ENCODE peak calls at places on chromosomes 16 and 17, in six cellular contexts. E is GM20000, S is HFFc6, V is type B pancreatic cell, Q is tibial nerve, H is neural progenitor cell. D is an unnamed sample.

GRCh38 chr16:58426095-58426494 is 33.8 kb downstream of the GINS3 start:
- DNase-seq in E (peak; percentile 45), S (no peak), V (no peak), Q (no peak), H (no peak), D (no peak)

GRCh38 chr17:40678902-40679522 is 14.0 kb upstream of the KRT222 start:
- DNase-seq in E (no peak), S (no peak), V (no peak), Q (no peak), H (no peak), D (no peak)

GRCh38 chr17:50263293-50264262 is 10.7 kb upstream of the TMEM92 start:
- DNase-seq in E (no peak), S (no peak), V (no peak), Q (no peak), H (no peak), D (peak; percentile 12)

GRCh38 chr16:87322833-87323726 is 5.9 kb upstream of the C16orf95 start:
- DNase-seq in E (no peak), S (no peak), V (no peak), Q (no peak), H (no peak), D (no peak)

GRCh38 chr17:61460796-61461585 is 8.8 kb downstream of the TBX4 start:
- DNase-seq in E (no peak), S (no peak), V (no peak), Q (no peak), H (peak; percentile 42), D (no peak)

GRCh38 chr17:4506892-4507291 is 8.2 kb downstream of the SPNS2 start:
- DNase-seq in E (no peak), S (no peak), V (no peak), Q (no peak), H (no peak), D (no peak)

GRCh38 chr17:80877829-80878303 is 113.8 kb upstream of the CHMP6 start:
- DNase-seq in E (no peak), S (no peak), V (no peak), Q (no peak), H (no peak), D (no peak)

GRCh38 chr16:58614212-58614611 is 15.4 kb downstream of the CNOT1 start:
- DNase-seq in E (no peak), S (no peak), V (no peak), Q (no peak), H (no peak), D (no peak)

GRCh38 chr16:75471723-75472634 is 7.5 kb upstream of the TMEM170A start:
- DNase-seq in E (peak; percentile 84), S (peak; percentile 60), V (no peak), Q (peak; percentile 30), H (peak; percentile 69), D (peak; percentile 40)

GRCh38 chr17:80901319-80901718 is 90.3 kb upstream of the CHMP6 start:
- DNase-seq in E (peak; percentile 76), S (no peak), V (no peak), Q (no peak), H (no peak), D (no peak)

GRCh38 chr17:2395258-2396170 is 5.3 kb downstream of the MNT start:
- DNase-seq in E (no peak), S (peak; percentile 52), V (no peak), Q (no peak), H (no peak), D (no peak)

GRCh38 chr17:28041844-28042656 is 427 bp upstream of the NLK start:
- DNase-seq in E (no peak), S (no peak), V (peak; percentile 72), Q (no peak), H (no peak), D (no peak)

GRCh38 chr16:85888405-85889331 is 10.3 kb upstream of the IRF8 start:
- DNase-seq in E (peak; percentile 78), S (peak; percentile 57), V (no peak), Q (no peak), H (no peak), D (no peak)

GRCh38 chr17:41511130-41511529 is 5.7 kb upstream of the KRT13 start:
- DNase-seq in E (no peak), S (no peak), V (no peak), Q (no peak), H (peak; percentile 36), D (no peak)

GRCh38 chr17:42750730-42751356 is 6.0 kb upstream of the EZH1 start:
- DNase-seq in E (no peak), S (no peak), V (no peak), Q (no peak), H (no peak), D (no peak)

GRCh38 chr16:23502466-23502865 is 7.8 kb downstream of the GGA2 start:
- DNase-seq in E (no peak), S (no peak), V (no peak), Q (no peak), H (no peak), D (no peak)

GRCh38 chr17:28735242-28735722 is 6.7 kb downstream of the NEK8 start:
- DNase-seq in E (no peak), S (no peak), V (no peak), Q (no peak), H (no peak), D (no peak)

GRCh38 chr16:71358464-71359031 is at the start of gene CALB2:
- DNase-seq in E (peak; percentile 91), S (peak; percentile 17), V (peak; percentile 85), Q (peak; percentile 55), H (peak; percentile 90), D (peak; percentile 46)

GRCh38 chr17:57132663-57133062 is 47.6 kb downstream of the AKAP1 start:
- DNase-seq in E (peak; percentile 51), S (no peak), V (no peak), Q (no peak), H (peak; percentile 20), D (no peak)

GRCh38 chr16:920722-921121 is 50.1 kb downstream of the LMF1 start:
- DNase-seq in E (no peak), S (peak; percentile 16), V (no peak), Q (peak; percentile 51), H (peak; percentile 1), D (no peak)

GRCh38 chr17:38898812-38899348 is 26.5 kb upstream of the LASP1NB start:
- DNase-seq in E (peak; percentile 90), S (no peak), V (no peak), Q (no peak), H (no peak), D (no peak)

DNA sequence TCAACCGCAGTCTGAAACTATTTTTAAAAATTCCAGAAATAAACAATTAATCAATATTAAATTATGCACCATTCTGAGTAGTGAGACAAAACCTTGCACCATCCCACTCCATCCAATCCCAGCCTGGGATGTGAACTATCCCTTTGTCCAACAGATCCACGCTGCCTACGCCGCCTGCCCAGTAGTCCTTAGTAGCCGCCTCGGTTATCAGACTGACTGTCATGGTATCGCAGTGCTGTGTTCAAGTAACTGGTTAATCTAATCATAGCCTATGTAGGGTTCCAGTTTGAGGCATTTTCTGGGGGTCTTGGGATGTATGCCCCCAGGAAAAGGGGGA is 437.7 kb downstream of the HS3ST3B1 start:
- DNase-seq in E (no peak), S (no peak), V (no peak), Q (no peak), H (no peak), D (no peak)
- TF ChIP-seq CTCF in E (no peak), S (no peak), V (no peak), Q (no peak), H (no peak), D (no peak)

DNA sequence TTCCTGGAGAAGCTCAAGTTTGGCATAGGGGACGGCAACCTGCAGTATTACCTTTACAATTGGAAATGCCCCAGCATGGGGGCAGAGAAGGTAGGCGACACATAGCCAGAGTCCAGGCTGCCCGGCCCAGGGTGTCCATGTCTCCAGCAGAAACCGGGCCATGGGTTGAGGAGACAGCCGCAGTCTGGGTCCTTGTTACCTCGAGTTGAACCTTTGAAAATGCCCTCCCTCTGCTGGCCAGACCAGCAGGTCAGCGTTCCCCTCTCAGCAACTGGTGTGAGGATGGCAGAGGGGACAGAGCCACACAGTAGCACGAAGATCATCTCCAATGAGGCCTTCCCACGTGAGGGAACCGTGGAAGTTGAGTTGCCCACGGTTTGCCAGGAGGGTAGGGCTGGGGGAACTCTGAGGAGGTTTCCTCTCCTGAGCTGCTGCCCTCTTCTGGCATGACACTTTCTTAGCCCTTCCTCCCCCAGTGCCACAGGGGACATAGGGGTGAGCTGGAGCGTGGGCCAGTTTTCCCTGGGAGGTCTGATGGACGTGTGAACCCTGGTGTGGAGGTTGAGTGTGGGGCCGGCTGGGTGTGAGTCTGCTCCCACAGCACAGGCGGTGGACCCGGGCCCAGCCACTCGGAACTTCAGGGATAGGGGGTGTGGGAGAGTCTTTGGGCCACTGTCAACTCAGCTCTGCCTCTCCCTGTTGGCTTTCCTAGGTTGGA is 27.2 kb downstream of the PLCD3 start:
- DNase-seq in E (no peak), S (no peak), V (no peak), Q (no peak), H (no peak), D (no peak)
- TF ChIP-seq CTCF in E (no peak), S (peak; percentile 38), V (no peak), Q (no peak), H (no peak), D (no peak)

GRCh38 chr16:81633147-81633619 is 145.9 kb upstream of the PLCG2 start:
- DNase-seq in E (no peak), S (no peak), V (no peak), Q (no peak), H (peak; percentile 46), D (no peak)
- TF ChIP-seq CTCF in E (no peak), S (peak; percentile 62), V (peak; percentile 57), Q (no peak), H (peak; percentile 34), D (no peak)

DNA sequence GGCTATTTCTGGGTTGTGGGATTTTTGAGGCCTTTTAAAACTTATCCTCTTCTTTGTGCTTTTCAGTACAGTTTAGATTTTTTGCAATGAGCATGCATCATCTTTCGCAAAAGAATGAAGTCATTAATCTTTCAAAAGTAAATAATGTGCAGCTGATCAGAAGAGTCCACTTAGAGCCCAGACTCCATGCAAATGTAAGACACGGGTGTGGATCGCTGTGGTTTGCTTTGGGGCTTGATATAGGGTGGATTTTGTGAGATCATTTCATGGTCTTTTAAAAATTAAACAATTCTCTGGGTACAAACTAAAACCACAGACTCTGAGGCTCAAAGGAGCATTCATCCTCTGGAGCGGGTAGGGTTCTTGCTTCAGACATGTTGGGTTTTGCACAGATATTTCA is 129.5 kb upstream of the PLCG2 start:
- DNase-seq in E (no peak), S (no peak), V (no peak), Q (no peak), H (no peak), D (no peak)
- TF ChIP-seq CTCF in E (no peak), S (no peak), V (no peak), Q (no peak), H (no peak), D (no peak)

DNA sequence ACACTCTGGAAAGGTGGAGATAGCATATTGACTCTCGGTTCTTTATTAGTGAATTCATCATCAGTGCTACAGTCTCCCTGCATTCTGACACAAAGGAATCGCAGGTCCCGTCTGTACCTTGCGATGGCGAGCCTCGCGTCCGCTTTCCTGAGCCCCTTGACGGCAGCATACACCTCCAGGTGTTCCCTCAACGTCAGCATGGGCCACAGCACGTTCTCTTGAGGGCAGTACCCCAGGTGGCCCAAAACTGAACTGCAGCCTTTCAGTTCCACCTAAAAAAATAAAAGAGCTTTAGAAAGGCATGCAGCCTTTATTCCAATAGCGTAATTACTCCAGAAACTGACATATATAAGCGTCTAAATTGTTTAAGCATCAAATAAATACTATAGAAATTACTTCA is 24.2 kb upstream of the ABCA9 start:
- DNase-seq in E (no peak), S (no peak), V (no peak), Q (no peak), H (peak; percentile 68), D (no peak)
- TF ChIP-seq CTCF in E (no peak), S (peak; percentile 43), V (peak; percentile 65), Q (peak; percentile 11), H (peak; percentile 53), D (peak; percentile 8)